ENCODE peak calls at places on chromosomes 5 and 9, in five cellular contexts. Q is fibroblast of lung, E is upper lobe of right lung, A is tibial artery, V is ovary. X is an unnamed sample. For H3K4me1, the result is how much of the 10 kb centered on the place peaks cover.

GRCh38 chr9:6757988-6758417 is 230 bp downstream of the KDM4C start:
- DNase-seq in A (no peak), V (no peak), E (no peak), Q (no peak), X (no peak)

GRCh38 chr5:81906086-81906485 is 65.7 kb upstream of the ATG10 start:
- DNase-seq in Q (no peak), A (no peak), E (no peak), V (no peak), X (no peak)

GRCh38 chr9:100623969-100624368 is 46.1 kb downstream of the CAVIN4 start:
- DNase-seq in V (no peak), A (no peak), Q (no peak), E (no peak), X (no peak)

GRCh38 chr9:115369322-115369957 is 251.5 kb upstream of the TNC start:
- DNase-seq in E (no peak), V (no peak), A (no peak), Q (peak), X (no peak)

GRCh38 chr5:129858126-129858675 is 46.1 kb upstream of the CHSY3 start:
- DNase-seq in V (no peak), E (no peak), A (no peak), Q (no peak), X (no peak)

GRCh38 chr9:135209136-135209535 is 121.7 kb downstream of the OLFM1 start:
- DNase-seq in Q (no peak), E (no peak), V (no peak), A (no peak), X (no peak)

GRCh38 chr5:61837788-61838187 is 468.2 kb upstream of the KIF2A start:
- DNase-seq in V (no peak), A (no peak), E (no peak), Q (no peak), X (no peak)

GRCh38 chr9:111914749-111915424 is 18.3 kb downstream of the UGCG start:
- DNase-seq in E (no peak), A (no peak), V (no peak), Q (peak), X (no peak)

GRCh38 chr5:78633710-78634109 is 14.9 kb downstream of the LHFPL2 start:
- DNase-seq in A (no peak), Q (peak), V (no peak), E (no peak), X (no peak)

GRCh38 chr5:138029944-138030343 is 2.9 kb downstream of the FAM13B start:
- DNase-seq in Q (no peak), A (no peak), E (no peak), V (no peak), X (no peak)

GRCh38 chr5:60944904-60945759 is at the start of the genes ERCC8 and NDUFAF2:
- DNase-seq in Q (peak), V (peak), E (peak), A (peak), X (peak)

GRCh38 chr9:114559830-114560520 is 27.6 kb upstream of the ATP6V1G1 start:
- DNase-seq in E (no peak), A (no peak), V (no peak), Q (no peak), X (no peak)

GRCh38 chr5:97163360-97163764 is 19.7 kb downstream of the RIOK2 start:
- DNase-seq in E (no peak), Q (peak), A (no peak), V (no peak), X (no peak)

GRCh38 chr9:18357321-18357720 is 116.6 kb upstream of the ADAMTSL1 start:
- DNase-seq in Q (no peak), V (no peak), E (no peak), A (no peak), X (no peak)

GRCh38 chr9:703392-703791 is 138.1 kb upstream of the DMRT1 start:
- DNase-seq in Q (no peak), A (no peak), V (no peak), E (no peak), X (no peak)

GRCh38 chr9:708182-708555 is 133.3 kb upstream of the DMRT1 start:
- DNase-seq in Q (no peak), V (no peak), E (no peak), A (no peak), X (no peak)

GRCh38 chr9:708556-709432 is 132.7 kb upstream of the DMRT1 start:
- DNase-seq in V (no peak), Q (no peak), E (no peak), A (no peak), X (no peak)

GRCh38 chr9:706606-707451 is 134.7 kb upstream of the DMRT1 start:
- DNase-seq in Q (peak), E (peak), A (peak), V (peak), X (peak)

GRCh38 chr9:706073-706472 is 135.4 kb upstream of the DMRT1 start:
- DNase-seq in E (no peak), V (no peak), Q (no peak), A (no peak), X (no peak)
- H3K4me1 ChIP-seq in E (under half), V (under half), Q (under half), A (under half), X (under half)

GRCh38 chr5:32683125-32683524 is 28.0 kb upstream of the NPR3 start:
- DNase-seq in E (no peak), Q (no peak), A (no peak), V (no peak), X (no peak)

GRCh38 chr5:32684261-32684660 is 26.9 kb upstream of the NPR3 start:
- DNase-seq in A (no peak), V (no peak), Q (no peak), E (no peak), X (no peak)

GRCh38 chr5:32690153-32690552 is 21.0 kb upstream of the NPR3 start:
- DNase-seq in A (no peak), E (no peak), V (no peak), Q (peak), X (no peak)

GRCh38 chr5:32692066-32692746 is 18.9 kb upstream of the NPR3 start:
- DNase-seq in V (no peak), A (no peak), Q (peak), E (no peak), X (no peak)

DNA sequence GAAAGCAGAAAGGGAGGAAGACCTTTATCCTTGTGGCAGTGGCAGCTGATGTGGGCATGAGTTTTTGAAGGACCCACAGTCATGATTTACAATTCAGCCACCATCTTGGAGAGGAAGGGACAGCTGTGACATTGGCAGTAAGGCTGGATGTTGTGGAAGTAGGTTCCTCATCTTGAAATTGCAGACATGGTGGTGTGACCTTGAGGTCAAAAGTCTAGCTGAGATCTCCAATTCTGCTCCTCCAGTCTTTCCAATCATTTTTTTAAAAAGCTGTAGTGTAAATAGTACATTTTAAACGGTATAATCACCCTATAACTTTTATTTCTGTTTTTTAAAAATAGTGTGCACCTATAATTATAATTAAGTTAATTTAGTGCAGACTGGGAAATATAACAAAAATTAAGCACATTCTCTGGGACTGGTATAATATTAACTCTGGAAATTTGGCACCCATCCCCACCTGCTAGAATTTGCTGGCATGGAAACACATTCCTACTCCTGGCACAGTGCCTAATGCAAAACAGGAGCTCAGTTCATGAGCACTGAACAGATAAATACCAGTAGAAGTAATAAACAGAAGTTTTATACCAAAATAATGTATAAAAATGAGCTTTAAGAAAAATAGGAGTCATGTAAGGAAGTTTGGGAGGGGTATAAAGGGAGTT is 23.8 kb upstream of the NPR3 start:
- DNase-seq in E (no peak), Q (no peak), V (no peak), A (no peak), X (no peak)
- H3K27ac ChIP-seq in E (no peak), Q (no peak), V (no peak), A (peak), X (no peak)

GRCh38 chr5:143350341-143350740 is 53.1 kb downstream of the NR3C1 start:
- DNase-seq in A (no peak), Q (no peak), V (no peak), E (no peak), X (no peak)

GRCh38 chr5:143354025-143354424 is 49.5 kb downstream of the NR3C1 start:
- DNase-seq in E (no peak), A (no peak), Q (no peak), V (no peak), X (no peak)

GRCh38 chr5:143349127-143349526 is 54.4 kb downstream of the NR3C1 start:
- DNase-seq in V (no peak), Q (no peak), A (no peak), E (no peak), X (no peak)

GRCh38 chr5:143352691-143353090 is 50.8 kb downstream of the NR3C1 start:
- DNase-seq in V (no peak), Q (no peak), E (no peak), A (no peak), X (no peak)

GRCh38 chr5:143350790-143351603 is 52.5 kb downstream of the NR3C1 start:
- DNase-seq in Q (peak), E (no peak), V (no peak), A (no peak), X (no peak)
- H3K4me1 ChIP-seq in Q (under half), E (half or more), V (under half), A (under half), X (half or more)

GRCh38 chr9:96464426-96464825 is 14.5 kb downstream of the HABP4 start:
- DNase-seq in A (no peak), Q (no peak), V (no peak), E (no peak), X (no peak)
- H3K27ac ChIP-seq in A (peak), Q (no peak), V (no peak), E (no peak), X (no peak)

DNA sequence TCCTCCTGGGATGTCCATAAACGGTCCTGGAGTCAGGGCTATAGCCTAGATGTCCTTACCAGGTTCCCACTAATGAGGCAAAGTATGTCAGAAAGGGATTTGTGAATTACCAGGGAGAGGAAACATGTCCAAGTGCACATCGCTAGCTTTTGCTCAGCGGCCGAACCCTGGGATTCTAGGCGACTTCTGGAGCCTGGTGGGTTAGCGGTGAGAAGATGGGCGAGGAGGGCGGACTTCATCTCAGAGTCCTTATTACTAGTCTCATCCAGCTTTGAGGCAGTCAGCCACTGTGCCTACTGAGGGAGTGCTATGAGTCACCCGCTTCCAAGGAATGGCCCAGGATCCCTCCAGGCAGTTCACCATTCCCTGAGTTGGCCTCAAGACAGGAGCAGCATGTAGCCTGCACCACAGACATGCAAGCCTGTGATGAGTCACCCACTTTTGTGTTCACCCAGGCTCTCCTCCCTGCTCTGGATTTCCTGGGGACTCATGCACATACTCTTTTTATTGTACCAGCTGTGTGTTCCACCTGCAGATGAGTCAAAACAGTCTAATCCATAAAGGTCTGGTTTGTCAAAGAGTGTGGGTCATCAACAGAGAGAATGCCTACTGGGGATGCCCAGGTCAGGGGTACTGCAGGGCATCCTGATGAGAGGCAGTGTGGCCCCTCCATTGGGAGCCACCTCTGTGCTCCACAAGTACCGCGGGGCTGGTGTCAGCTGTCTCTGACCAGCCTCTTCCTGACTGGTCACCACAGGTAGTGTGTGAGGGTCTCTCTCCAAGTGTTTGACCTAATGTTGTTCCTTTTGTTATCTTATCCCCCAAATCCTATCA is 20.2 kb downstream of the SLC22A5 start:
- DNase-seq in E (no peak), V (peak), Q (peak), A (peak), X (no peak)
- H3K4me1 ChIP-seq in E (under half), V (under half), Q (under half), A (under half), X (half or more)

GRCh38 chr9:88746029-88746743 is 211.2 kb downstream of the NXNL2 start:
- DNase-seq in V (peak), A (peak), E (no peak), Q (peak), X (no peak)
- H3K27ac ChIP-seq in V (no peak), A (peak), E (no peak), Q (peak), X (no peak)